ENCODE peak calls at places on chromosome 22, in five cellular contexts. F is NCI-H2081; C is D341Med; U is GM12865; S is stimulated activated CD4-positive, alpha-beta T cell treated with anti-CD3 and anti-CD28 coated beads, Interleukin-1b, Interleukin-23, amount 100 ng/mL, for 24 hours. N is an unnamed sample.

GRCh38 chr22:26021516-26021915 is 147.7 kb upstream of the SEZ6L start:
- DNase-seq in F (no peak), C (no peak), U (no peak), S (no peak), N (no peak)

GRCh38 chr22:17980638-17981051 is 43.7 kb downstream of the MICAL3 start:
- DNase-seq in F (no peak), C (peak; percentile 77), U (peak; percentile 58), S (peak; percentile 26), N (peak; percentile 71)

GRCh38 chr22:39598017-39598965 is 27.7 kb downstream of the CACNA1I start:
- DNase-seq in F (peak; percentile 33), C (peak; percentile 79), U (no peak), S (peak; percentile 78), N (no peak)

GRCh38 chr22:46592390-46592872 is 27.8 kb upstream of the GRAMD4 start:
- DNase-seq in F (no peak), C (no peak), U (peak; percentile 83), S (peak; percentile 47), N (peak; percentile 90)

GRCh38 chr22:25702046-25702445 is 39.9 kb upstream of the MYO18B start:
- DNase-seq in F (peak; percentile 25), C (no peak), U (peak; percentile 15), S (no peak), N (peak; percentile 44)

GRCh38 chr22:43925433-43926348 is 2.1 kb downstream of the PNPLA3 start:
- DNase-seq in F (peak; percentile 24), C (peak; percentile 91), U (no peak), S (no peak), N (peak; percentile 73)

GRCh38 chr22:48753381-48753730 is 1074.3 kb downstream of the BRD1 start:
- DNase-seq in F (no peak), C (no peak), U (no peak), S (no peak), N (no peak)

GRCh38 chr22:49693416-49693815 is 134.3 kb downstream of the BRD1 start:
- DNase-seq in F (no peak), C (peak; percentile 12), U (no peak), S (no peak), N (no peak)

GRCh38 chr22:49930596-49931412 is 12.4 kb downstream of the CRELD2 start:
- DNase-seq in F (peak; percentile 70), C (no peak), U (peak; percentile 86), S (no peak), N (peak; percentile 93)

GRCh38 chr22:19060356-19061009 is 61.7 kb downstream of the DGCR2 start:
- DNase-seq in F (no peak), C (peak; percentile 21), U (no peak), S (no peak), N (no peak)

GRCh38 chr22:46641829-46642266 is 21.7 kb downstream of the GRAMD4 start:
- DNase-seq in F (no peak), C (no peak), U (no peak), S (no peak), N (no peak)

GRCh38 chr22:24133187-24133965 is 47.9 kb upstream of the SUSD2 start:
- DNase-seq in F (no peak), C (no peak), U (no peak), S (no peak), N (no peak)

GRCh38 chr22:41925783-41926460 is 684 bp downstream of the TNFRSF13C start:
- DNase-seq in F (peak; percentile 30), C (peak; percentile 89), U (peak; percentile 88), S (peak; percentile 65), N (peak; percentile 34)

GRCh38 chr22:19892249-19892879 is 37.7 kb upstream of the GNB1L start:
- DNase-seq in F (no peak), C (no peak), U (no peak), S (peak; percentile 49), N (no peak)

GRCh38 chr22:24466831-24467249 is 28.3 kb upstream of the UPB1 start:
- DNase-seq in F (no peak), C (no peak), U (no peak), S (no peak), N (peak; percentile 91)

GRCh38 chr22:37014835-37015586 is 4.2 kb downstream of the TST start:
- DNase-seq in F (no peak), C (no peak), U (no peak), S (no peak), N (no peak)

GRCh38 chr22:40728731-40729189 is 49.5 kb downstream of the MCHR1 start:
- DNase-seq in F (no peak), C (no peak), U (no peak), S (peak; percentile 20), N (no peak)